ENCODE peak calls at places on chromosomes 5 and 9, in five cellular contexts. One of them, this sample, is unnamed.
A peak's percentile ranks its signal among the peaks of the same experiment; 100 is the strongest.

GRCh38 chr9:109277451-109277850 is 43.4 kb downstream of the EPB41L4B start:
- DNase-seq in IMR-90: no peak
- DNase-seq in H1: no peak
- DNase-seq in mesendoderm: no peak
- DNase-seq in mesenchymal stem cell: no peak
- DNase-seq in this sample: no peak

GRCh38 chr5:37888476-37888875 is 48.6 kb upstream of the GDNF start:
- DNase-seq in IMR-90: peak; percentile 57
- DNase-seq in H1: no peak
- DNase-seq in mesendoderm: no peak
- DNase-seq in mesenchymal stem cell: peak; percentile 41
- DNase-seq in this sample: no peak

GRCh38 chr5:166257656-166258055 is 2033.8 kb upstream of the WWC1 start:
- DNase-seq in IMR-90: no peak
- DNase-seq in H1: no peak
- DNase-seq in mesendoderm: no peak
- DNase-seq in mesenchymal stem cell: no peak
- DNase-seq in this sample: no peak

GRCh38 chr5:163727028-163727427 is 221.6 kb downstream of the MAT2B start:
- DNase-seq in IMR-90: no peak
- DNase-seq in H1: no peak
- DNase-seq in mesendoderm: no peak
- DNase-seq in mesenchymal stem cell: no peak
- DNase-seq in this sample: no peak

GRCh38 chr5:95959964-95960801 is 1.5 kb downstream of the ELL2 start:
- DNase-seq in IMR-90: peak; percentile 34
- DNase-seq in H1: no peak
- DNase-seq in mesendoderm: no peak
- DNase-seq in mesenchymal stem cell: peak; percentile 76
- DNase-seq in this sample: no peak

GRCh38 chr9:116208417-116209232 is 55.0 kb downstream of the PAPPA start:
- DNase-seq in IMR-90: peak; percentile 76
- DNase-seq in H1: no peak
- DNase-seq in mesendoderm: no peak
- DNase-seq in mesenchymal stem cell: peak; percentile 85
- DNase-seq in this sample: no peak

GRCh38 chr5:144267961-144268513 is 97.4 kb downstream of the KCTD16 start:
- DNase-seq in IMR-90: no peak
- DNase-seq in H1: no peak
- DNase-seq in mesendoderm: no peak
- DNase-seq in mesenchymal stem cell: no peak
- DNase-seq in this sample: no peak

GRCh38 chr9:88544245-88544644 is 9.3 kb downstream of the NXNL2 start:
- DNase-seq in IMR-90: no peak
- DNase-seq in H1: no peak
- DNase-seq in mesendoderm: no peak
- DNase-seq in mesenchymal stem cell: no peak
- DNase-seq in this sample: no peak

GRCh38 chr9:33415152-33416038 is 13.0 kb upstream of the AQP7 start:
- DNase-seq in IMR-90: peak; percentile 22
- DNase-seq in H1: peak; percentile 93
- DNase-seq in mesendoderm: peak; percentile 85
- DNase-seq in mesenchymal stem cell: peak; percentile 39
- DNase-seq in this sample: peak; percentile 51

GRCh38 chr5:106121972-106122605 is 1548.6 kb downstream of the EFNA5 start:
- DNase-seq in IMR-90: peak; percentile 4
- DNase-seq in H1: peak; percentile 78
- DNase-seq in mesendoderm: peak; percentile 61
- DNase-seq in mesenchymal stem cell: peak; percentile 18
- DNase-seq in this sample: no peak

GRCh38 chr5:142277796-142278195 is 47.0 kb downstream of the SPRY4 start:
- DNase-seq in IMR-90: no peak
- DNase-seq in H1: no peak
- DNase-seq in mesendoderm: no peak
- DNase-seq in mesenchymal stem cell: no peak
- DNase-seq in this sample: no peak

GRCh38 chr5:142281966-142282365 is 42.9 kb downstream of the SPRY4 start:
- DNase-seq in IMR-90: no peak
- DNase-seq in H1: no peak
- DNase-seq in mesendoderm: no peak
- DNase-seq in mesenchymal stem cell: no peak
- DNase-seq in this sample: no peak

GRCh38 chr5:142280066-142281011 is 44.5 kb downstream of the SPRY4 start:
- DNase-seq in IMR-90: peak; percentile 79
- DNase-seq in H1: peak; percentile 77
- DNase-seq in mesendoderm: peak; percentile 99
- DNase-seq in mesenchymal stem cell: peak; percentile 98
- DNase-seq in this sample: peak; percentile 67

GRCh38 chr5:142283304-142283703 is 41.5 kb downstream of the SPRY4 start:
- DNase-seq in IMR-90: no peak
- DNase-seq in H1: no peak
- DNase-seq in mesendoderm: no peak
- DNase-seq in mesenchymal stem cell: no peak
- DNase-seq in this sample: no peak

GRCh38 chr5:142281012-142281374 is 43.8 kb downstream of the SPRY4 start:
- DNase-seq in IMR-90: no peak
- DNase-seq in H1: no peak
- DNase-seq in mesendoderm: no peak
- DNase-seq in mesenchymal stem cell: peak; percentile 44
- DNase-seq in this sample: no peak
- H2BK15ac ChIP-seq in IMR-90: no peak overlapping the region
- H2BK15ac ChIP-seq in H1: peak overlapping the region; percentile 54
- H2BK15ac ChIP-seq in mesendoderm: no peak overlapping the region
- H2BK15ac ChIP-seq in mesenchymal stem cell: peak overlapping the region; percentile 4
- H2BK15ac ChIP-seq in this sample: no peak overlapping the region

GRCh38 chr9:97561501-97561900 is 60.0 kb downstream of the TMOD1 start:
- DNase-seq in IMR-90: no peak
- DNase-seq in H1: no peak
- DNase-seq in mesendoderm: no peak
- DNase-seq in mesenchymal stem cell: no peak
- DNase-seq in this sample: no peak
- H2BK15ac ChIP-seq in IMR-90: no peak overlapping the region
- H2BK15ac ChIP-seq in H1: no peak overlapping the region
- H2BK15ac ChIP-seq in mesendoderm: no peak overlapping the region
- H2BK15ac ChIP-seq in mesenchymal stem cell: no peak overlapping the region
- H2BK15ac ChIP-seq in this sample: no peak overlapping the region

DNA sequence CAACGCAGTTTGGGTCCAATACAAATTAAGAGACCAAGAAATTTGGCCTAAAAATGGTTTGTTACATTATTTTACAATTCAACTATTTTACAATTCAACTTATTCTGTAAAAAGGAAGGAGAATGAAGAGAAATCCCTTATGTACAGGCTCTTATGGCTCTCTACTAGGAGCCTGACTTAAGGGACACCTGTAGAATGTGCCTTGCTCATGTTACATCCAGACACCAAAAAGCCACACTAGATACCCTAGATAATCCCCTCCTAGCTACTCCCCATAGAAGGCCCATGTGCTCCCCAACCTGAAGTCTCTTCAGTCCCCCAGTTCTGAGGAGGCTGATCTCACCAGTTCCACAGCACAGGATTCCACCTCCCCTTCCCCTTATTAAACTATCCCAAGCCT is 14.1 kb upstream of the NNT start:
- DNase-seq in IMR-90: no peak
- DNase-seq in H1: no peak
- DNase-seq in mesendoderm: no peak
- DNase-seq in mesenchymal stem cell: no peak
- DNase-seq in this sample: no peak
- H2BK15ac ChIP-seq in IMR-90: no peak overlapping the region
- H2BK15ac ChIP-seq in H1: no peak overlapping the region
- H2BK15ac ChIP-seq in mesendoderm: no peak overlapping the region
- H2BK15ac ChIP-seq in mesenchymal stem cell: no peak overlapping the region
- H2BK15ac ChIP-seq in this sample: no peak overlapping the region

GRCh38 chr9:137834846-137835546 is 42.6 kb upstream of the CACNA1B start:
- DNase-seq in IMR-90: no peak
- DNase-seq in H1: no peak
- DNase-seq in mesendoderm: no peak
- DNase-seq in mesenchymal stem cell: no peak
- DNase-seq in this sample: no peak
- H2BK15ac ChIP-seq in IMR-90: no peak overlapping the region
- H2BK15ac ChIP-seq in H1: no peak overlapping the region
- H2BK15ac ChIP-seq in mesendoderm: no peak overlapping the region
- H2BK15ac ChIP-seq in mesenchymal stem cell: no peak overlapping the region
- H2BK15ac ChIP-seq in this sample: no peak overlapping the region

GRCh38 chr5:59483971-59484472 is 409.5 kb downstream of the PDE4D start:
- DNase-seq in IMR-90: peak; percentile 11
- DNase-seq in H1: no peak
- DNase-seq in mesendoderm: peak; percentile 90
- DNase-seq in mesenchymal stem cell: peak; percentile 58
- DNase-seq in this sample: no peak
- H2BK15ac ChIP-seq in IMR-90: no peak overlapping the region
- H2BK15ac ChIP-seq in H1: no peak overlapping the region
- H2BK15ac ChIP-seq in mesendoderm: no peak overlapping the region
- H2BK15ac ChIP-seq in mesenchymal stem cell: no peak overlapping the region
- H2BK15ac ChIP-seq in this sample: no peak overlapping the region

GRCh38 chr9:69297300-69297980 is 27.6 kb upstream of the ENTREP1 start:
- DNase-seq in IMR-90: no peak
- DNase-seq in H1: no peak
- DNase-seq in mesendoderm: peak; percentile 48
- DNase-seq in mesenchymal stem cell: no peak
- DNase-seq in this sample: no peak

GRCh38 chr9:69303331-69303730 is 21.7 kb upstream of the ENTREP1 start:
- DNase-seq in IMR-90: no peak
- DNase-seq in H1: no peak
- DNase-seq in mesendoderm: no peak
- DNase-seq in mesenchymal stem cell: no peak
- DNase-seq in this sample: no peak

GRCh38 chr9:69295872-69296562 is 29.0 kb upstream of the ENTREP1 start:
- DNase-seq in IMR-90: peak; percentile 2
- DNase-seq in H1: no peak
- DNase-seq in mesendoderm: no peak
- DNase-seq in mesenchymal stem cell: peak; percentile 15
- DNase-seq in this sample: no peak

GRCh38 chr9:69299316-69299715 is 25.7 kb upstream of the ENTREP1 start:
- DNase-seq in IMR-90: no peak
- DNase-seq in H1: no peak
- DNase-seq in mesendoderm: no peak
- DNase-seq in mesenchymal stem cell: no peak
- DNase-seq in this sample: no peak
- H2BK15ac ChIP-seq in IMR-90: no peak overlapping the region
- H2BK15ac ChIP-seq in H1: no peak overlapping the region
- H2BK15ac ChIP-seq in mesendoderm: no peak overlapping the region
- H2BK15ac ChIP-seq in mesenchymal stem cell: no peak overlapping the region
- H2BK15ac ChIP-seq in this sample: no peak overlapping the region

GRCh38 chr5:12316812-12317211 is 412.6 kb upstream of the CTNND2 start:
- DNase-seq in IMR-90: no peak
- DNase-seq in H1: no peak
- DNase-seq in mesendoderm: peak; percentile 40
- DNase-seq in mesenchymal stem cell: no peak
- DNase-seq in this sample: no peak

GRCh38 chr5:12323637-12324229 is 419.5 kb upstream of the CTNND2 start:
- DNase-seq in IMR-90: no peak
- DNase-seq in H1: peak; percentile 68
- DNase-seq in mesendoderm: peak; percentile 52
- DNase-seq in mesenchymal stem cell: no peak
- DNase-seq in this sample: no peak

GRCh38 chr5:12322042-12322441 is 417.8 kb upstream of the CTNND2 start:
- DNase-seq in IMR-90: no peak
- DNase-seq in H1: no peak
- DNase-seq in mesendoderm: peak; percentile 73
- DNase-seq in mesenchymal stem cell: no peak
- DNase-seq in this sample: no peak

GRCh38 chr5:12320331-12320730 is 416.1 kb upstream of the CTNND2 start:
- DNase-seq in IMR-90: no peak
- DNase-seq in H1: no peak
- DNase-seq in mesendoderm: no peak
- DNase-seq in mesenchymal stem cell: no peak
- DNase-seq in this sample: no peak
- H2BK15ac ChIP-seq in IMR-90: no peak overlapping the region
- H2BK15ac ChIP-seq in H1: peak overlapping the region; percentile 93
- H2BK15ac ChIP-seq in mesendoderm: no peak overlapping the region
- H2BK15ac ChIP-seq in mesenchymal stem cell: no peak overlapping the region
- H2BK15ac ChIP-seq in this sample: no peak overlapping the region

GRCh38 chr5:31421806-31422586 is 109.9 kb downstream of the DROSHA start:
- DNase-seq in IMR-90: no peak
- DNase-seq in H1: no peak
- DNase-seq in mesendoderm: no peak
- DNase-seq in mesenchymal stem cell: no peak
- DNase-seq in this sample: no peak

DNA sequence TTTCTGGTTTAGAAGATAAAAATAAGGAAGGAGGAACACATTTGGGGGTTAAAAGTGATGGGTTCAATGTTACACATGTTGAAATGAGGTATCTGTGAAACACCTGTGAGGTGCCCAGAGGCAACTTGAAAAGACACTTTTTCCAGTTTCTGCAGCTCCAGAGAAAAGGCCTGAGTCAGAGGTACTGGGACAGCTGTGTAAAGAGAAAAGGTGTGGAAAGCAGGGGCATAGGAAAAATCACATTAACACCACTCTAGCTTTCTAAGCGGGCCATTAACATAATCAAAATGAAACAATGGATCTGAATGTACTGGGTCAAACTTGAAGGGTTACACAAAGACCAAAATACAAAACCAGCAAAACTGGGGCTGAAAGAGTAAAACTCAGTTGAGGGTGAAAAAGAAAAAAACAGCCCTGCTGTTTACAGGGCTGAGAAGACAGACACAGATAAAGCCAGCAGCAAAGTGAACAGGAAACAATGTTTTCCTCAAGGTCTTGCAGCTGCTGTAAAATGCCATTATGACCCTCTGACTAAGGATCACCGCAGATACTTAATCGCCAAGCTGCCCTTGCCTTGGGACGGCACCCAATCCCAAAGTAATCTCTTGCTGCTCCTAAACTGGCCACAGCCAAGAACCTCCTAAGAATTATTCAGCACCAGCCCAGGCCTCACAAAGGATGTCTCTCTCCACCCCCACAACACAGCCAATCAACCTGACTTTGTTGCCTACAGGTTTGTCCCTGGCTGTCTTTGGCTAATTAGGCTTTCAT is 104.7 kb downstream of the DROSHA start:
- DNase-seq in IMR-90: no peak
- DNase-seq in H1: no peak
- DNase-seq in mesendoderm: peak; percentile 37
- DNase-seq in mesenchymal stem cell: peak; percentile 26
- DNase-seq in this sample: no peak
- H2BK15ac ChIP-seq in IMR-90: no peak overlapping the region
- H2BK15ac ChIP-seq in H1: no peak overlapping the region
- H2BK15ac ChIP-seq in mesendoderm: no peak overlapping the region
- H2BK15ac ChIP-seq in mesenchymal stem cell: no peak overlapping the region
- H2BK15ac ChIP-seq in this sample: no peak overlapping the region

GRCh38 chr5:176366575-176366894 is 1.2 kb downstream of the ARL10 start:
- DNase-seq in IMR-90: no peak
- DNase-seq in H1: no peak
- DNase-seq in mesendoderm: no peak
- DNase-seq in mesenchymal stem cell: no peak
- DNase-seq in this sample: no peak
- H2BK15ac ChIP-seq in IMR-90: no peak overlapping the region
- H2BK15ac ChIP-seq in H1: no peak overlapping the region
- H2BK15ac ChIP-seq in mesendoderm: no peak overlapping the region
- H2BK15ac ChIP-seq in mesenchymal stem cell: no peak overlapping the region
- H2BK15ac ChIP-seq in this sample: no peak overlapping the region

This sample was measured in neuronal stem cell.